ENCODE peak calls at places on chromosomes 6 and 20, in four cellular contexts. H is A549, Z is K562, V is HepG2. L is an unnamed sample.

GRCh38 chr20:38190936-38191371 is 25.9 kb upstream of the TGM2 start:
- DNase-seq in Z (no peak), H (no peak), V (no peak), L (no peak)

GRCh38 chr20:1819311-1820136 is 75.7 kb upstream of the SIRPA start:
- DNase-seq in Z (no peak), V (no peak), H (no peak), L (no peak)

GRCh38 chr6:113813207-113813606 is 43.9 kb upstream of the MARCKS start:
- DNase-seq in Z (no peak), H (no peak), V (no peak), L (no peak)

GRCh38 chr6:132789398-132789780 is 9.0 kb downstream of the SLC18B1 start:
- DNase-seq in Z (no peak), V (no peak), H (no peak), L (no peak)

GRCh38 chr20:50449789-50450492 is 60.2 kb upstream of the PTPN1 start:
- DNase-seq in Z (no peak), V (no peak), H (no peak), L (peak; percentile 40)

GRCh38 chr20:48738094-48738398 is 89.8 kb downstream of the PREX1 start:
- DNase-seq in H (no peak), V (no peak), Z (no peak), L (no peak)

GRCh38 chr6:33761922-33762629 is 15.4 kb upstream of the IP6K3 start:
- DNase-seq in H (peak; percentile 40), Z (peak; percentile 85), V (peak; percentile 87), L (no peak)

GRCh38 chr6:56091159-56091869 is 156.1 kb downstream of the COL21A1 start:
- DNase-seq in H (no peak), Z (no peak), V (peak; percentile 91), L (no peak)

GRCh38 chr20:57361517-57361916 is 10.5 kb downstream of the RAE1 start:
- DNase-seq in V (no peak), Z (no peak), H (no peak), L (no peak)

GRCh38 chr6:131258816-131259476 is 123.7 kb downstream of the AKAP7 start:
- DNase-seq in Z (no peak), V (no peak), H (no peak), L (no peak)

GRCh38 chr20:38168791-38169589 is 3.9 kb upstream of the TGM2 start:
- DNase-seq in H (no peak), V (peak; percentile 52), Z (no peak), L (no peak)

GRCh38 chr6:45845546-45845945 is 170.1 kb downstream of the CLIC5 start:
- DNase-seq in V (no peak), H (no peak), Z (no peak), L (no peak)

GRCh38 chr6:85404497-85405174 is 45.2 kb upstream of the NT5E start:
- DNase-seq in Z (no peak), H (peak; percentile 65), V (peak; percentile 82), L (no peak)

GRCh38 chr6:131210469-131210868 is 75.2 kb downstream of the AKAP7 start:
- DNase-seq in V (no peak), H (no peak), Z (no peak), L (no peak)

GRCh38 chr20:45347936-45348809 is at the start of gene SDC4:
- DNase-seq in H (peak; percentile 74), V (no peak), Z (peak; percentile 86), L (no peak)

GRCh38 chr6:63634630-63635029 is 972 bp upstream of the PHF3 start:
- DNase-seq in V (peak; percentile 23), H (no peak), Z (peak; percentile 17), L (no peak)

GRCh38 chr6:129481706-129482105 is 228.3 kb downstream of the ARHGAP18 start:
- DNase-seq in H (no peak), Z (no peak), V (no peak), L (no peak)

GRCh38 chr20:50794846-50795634 is at the start of gene BCAS4:
- DNase-seq in Z (peak; percentile 92), V (peak; percentile 76), H (peak; percentile 88), L (no peak)

GRCh38 chr6:353642-354614 is 37.6 kb upstream of the IRF4 start:
- DNase-seq in Z (no peak), H (no peak), V (no peak), L (no peak)

GRCh38 chr20:3101737-3102574 is 17.4 kb upstream of the AVP start:
- DNase-seq in V (no peak), H (no peak), Z (no peak), L (peak; percentile 5)

GRCh38 chr6:8065519-8065911 is 1.3 kb upstream of the BLOC1S5 start:
- DNase-seq in H (no peak), Z (no peak), V (no peak), L (peak; percentile 46)

GRCh38 chr6:104182811-104183210 is 676.9 kb downstream of the HACE1 start:
- DNase-seq in Z (no peak), H (no peak), V (no peak), L (no peak)

GRCh38 chr6:155247618-155248017 is 16.2 kb upstream of the CLDN20 start:
- DNase-seq in Z (no peak), V (no peak), H (peak; percentile 49), L (no peak)
- H3K27ac ChIP-seq in Z (no peak overlapping the region), V (no peak overlapping the region), H (peak overlapping the region; percentile 29), L (no peak overlapping the region)

DNA sequence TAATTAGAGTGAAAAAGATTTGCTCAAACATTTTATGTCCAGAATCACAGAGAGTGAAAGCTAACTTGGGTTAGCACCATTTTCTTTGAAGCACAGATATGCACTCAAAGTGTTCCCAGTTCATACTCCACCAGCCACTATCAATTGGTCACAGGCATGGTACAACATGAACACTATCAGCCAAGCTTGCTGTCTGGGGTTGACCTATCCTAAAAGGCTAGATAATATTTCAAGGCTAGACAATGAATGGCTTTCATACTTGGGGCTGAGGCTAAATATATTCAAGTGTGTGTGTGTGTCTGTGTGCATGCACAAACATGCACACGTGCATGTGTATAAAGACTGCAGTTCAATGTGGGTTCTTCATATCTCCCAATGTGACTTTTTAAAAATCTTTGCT is 783.0 kb upstream of the GJE1 start:
- DNase-seq in V (no peak), H (no peak), Z (no peak), L (no peak)
- TF ChIP-seq POLR2AphosphoS2 in V (no peak), H (no peak), Z (no peak), L (no peak)

GRCh38 chr6:137827977-137828815 is 38.9 kb upstream of the TNFAIP3 start:
- DNase-seq in Z (no peak), H (no peak), V (no peak), L (peak; percentile 84)

GRCh38 chr6:137830562-137830961 is 36.5 kb upstream of the TNFAIP3 start:
- DNase-seq in H (no peak), V (no peak), Z (no peak), L (no peak)

GRCh38 chr6:137827411-137827940 is 39.6 kb upstream of the TNFAIP3 start:
- DNase-seq in Z (no peak), V (no peak), H (no peak), L (no peak)

GRCh38 chr6:137832110-137832509 is 34.9 kb upstream of the TNFAIP3 start:
- DNase-seq in Z (peak; percentile 68), H (peak; percentile 15), V (no peak), L (no peak)

GRCh38 chr6:137829641-137830083 is 37.4 kb upstream of the TNFAIP3 start:
- DNase-seq in Z (peak; percentile 77), V (no peak), H (no peak), L (no peak)
- H3K27ac ChIP-seq in Z (peak overlapping the region; percentile 52), V (no peak overlapping the region), H (no peak overlapping the region), L (peak overlapping the region; percentile 82)

DNA sequence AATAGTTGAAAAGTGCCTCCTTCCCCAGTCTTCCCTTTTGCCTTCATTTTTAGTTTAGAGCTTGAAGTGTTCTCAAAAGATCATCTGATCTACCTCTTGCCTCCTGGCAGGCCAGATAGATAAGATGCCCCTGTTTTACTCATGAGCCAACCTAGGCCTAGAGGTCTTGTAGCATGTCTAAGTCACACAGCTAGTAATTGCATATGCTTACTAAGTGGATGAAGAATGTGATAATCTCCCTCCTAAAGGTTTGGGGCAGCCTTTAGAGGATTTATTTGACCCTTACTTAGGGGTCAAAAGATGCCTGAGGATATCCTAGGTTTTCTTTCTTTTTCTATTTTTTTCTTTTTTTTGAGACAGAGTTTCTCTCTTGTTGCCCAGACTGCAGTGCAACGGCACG is 2.1 kb downstream of the C6orf141 start:
- DNase-seq in V (no peak), Z (no peak), H (no peak), L (no peak)
- TF ChIP-seq POLR2AphosphoS2 in V (no peak), Z (no peak), H (no peak), L (no peak)

DNA sequence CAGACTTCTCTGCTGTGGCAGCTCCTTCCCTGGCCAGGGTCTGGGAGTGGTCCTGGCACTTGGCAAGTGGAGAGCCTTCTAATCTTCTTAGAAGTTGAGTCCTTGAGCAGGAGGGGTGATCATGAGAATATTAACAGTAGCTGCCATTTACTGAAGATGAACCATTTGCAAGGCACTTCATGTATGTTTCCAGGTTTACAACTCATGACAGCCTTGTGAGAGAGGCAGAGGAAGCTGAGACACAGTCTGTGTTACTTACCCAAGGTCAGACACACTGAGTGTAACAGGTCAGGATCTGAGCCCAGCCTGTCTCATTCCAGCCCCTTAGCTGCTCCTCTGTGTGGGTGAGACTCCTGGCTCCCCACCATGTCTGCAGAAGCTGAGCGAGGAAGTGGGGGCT is 45.5 kb upstream of the SRF start:
- DNase-seq in H (no peak), Z (no peak), V (no peak), L (no peak)
- H3K27ac ChIP-seq in H (no peak overlapping the region), Z (no peak overlapping the region), V (no peak overlapping the region), L (no peak overlapping the region)

DNA sequence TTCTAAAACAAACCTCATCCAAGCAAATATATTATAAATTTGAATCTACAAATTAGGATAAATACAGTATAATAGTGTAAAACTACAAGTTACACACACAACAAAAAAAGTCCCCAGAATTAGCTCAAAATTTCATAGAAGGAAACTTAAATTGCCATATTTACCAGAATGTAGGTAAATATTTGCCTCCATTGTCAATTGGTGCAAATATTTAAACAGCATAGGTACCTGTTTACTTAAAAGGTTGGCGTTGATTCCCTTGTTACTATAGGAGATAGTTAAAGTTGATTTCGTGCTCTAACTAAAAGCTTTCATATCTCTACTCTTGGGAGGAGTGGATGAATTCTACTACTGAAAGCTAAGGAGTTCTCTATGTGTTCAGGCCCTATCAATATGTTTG is 111.6 kb upstream of the TENT5A start:
- DNase-seq in H (no peak), V (peak; percentile 24), Z (no peak), L (no peak)
- TF ChIP-seq POLR2AphosphoS2 in H (no peak), V (no peak), Z (no peak), L (no peak)

GRCh38 chr6:9409126-9409525 is 973.8 kb upstream of the SLC35B3 start:
- DNase-seq in H (no peak), V (no peak), Z (no peak), L (no peak)

GRCh38 chr6:9408718-9409117 is 973.4 kb upstream of the SLC35B3 start:
- DNase-seq in Z (no peak), H (no peak), V (no peak), L (no peak)

GRCh38 chr6:9404351-9405146 is 969.2 kb upstream of the SLC35B3 start:
- DNase-seq in Z (no peak), H (no peak), V (no peak), L (no peak)

GRCh38 chr6:9405369-9405768 is 970.0 kb upstream of the SLC35B3 start:
- DNase-seq in V (no peak), H (peak; percentile 7), Z (no peak), L (no peak)

GRCh38 chr6:9405825-9406224 is 970.5 kb upstream of the SLC35B3 start:
- DNase-seq in H (no peak), V (no peak), Z (no peak), L (no peak)
- H3K27ac ChIP-seq in H (no peak overlapping the region), V (no peak overlapping the region), Z (no peak overlapping the region), L (no peak overlapping the region)